ENCODE peak calls at places on chromosomes 5 and 9, in seven cellular contexts. X, J, O, G, V, Y and C are unnamed samples.

GRCh38 chr5:141882594-141883183 is 4.5 kb upstream of the PCDH1 start:
- DNase-seq in X (peak), O (no peak), G (no peak), V (no peak), Y (no peak), J (no peak), C (no peak)

GRCh38 chr9:111056554-111056953 is 18.3 kb upstream of the LPAR1 start:
- DNase-seq in Y (no peak), V (no peak), O (peak), G (peak), J (no peak), X (peak), C (no peak)

GRCh38 chr5:136738829-136739228 is 373.5 kb upstream of the TRPC7 start:
- DNase-seq in V (no peak), G (no peak), X (no peak), J (no peak), O (no peak), Y (no peak), C (no peak)

GRCh38 chr5:150017606-150018005 is 17.1 kb downstream of the HMGXB3 start:
- DNase-seq in Y (no peak), J (no peak), V (no peak), X (no peak), O (peak), G (no peak), C (no peak)

GRCh38 chr5:76732405-76733048 is 16.6 kb downstream of the F2R start:
- DNase-seq in J (no peak), Y (no peak), V (no peak), X (no peak), G (no peak), O (no peak), C (no peak)

GRCh38 chr5:94025788-94026473 is 284.5 kb upstream of the POU5F2 start:
- DNase-seq in G (no peak), O (no peak), V (no peak), Y (no peak), X (no peak), J (no peak), C (no peak)

GRCh38 chr9:134314950-134315715 is 11.1 kb upstream of the RXRA start:
- DNase-seq in O (no peak), X (no peak), G (no peak), V (no peak), Y (no peak), J (peak), C (no peak)

GRCh38 chr9:89477811-89478583 is 19.9 kb downstream of the SEMA4D start:
- DNase-seq in X (no peak), G (peak), O (no peak), J (peak), V (no peak), Y (peak), C (no peak)

GRCh38 chr9:27227192-27227591 is 69.8 kb downstream of the EQTN start:
- DNase-seq in J (no peak), O (no peak), V (no peak), X (peak), G (no peak), Y (no peak), C (no peak)

GRCh38 chr9:111743275-111743674 is 51.5 kb downstream of the SHOC1 start:
- DNase-seq in Y (no peak), G (peak), V (no peak), O (peak), J (no peak), X (peak), C (no peak)

GRCh38 chr5:54547711-54548250 is 30.2 kb downstream of the SNX18 start:
- DNase-seq in O (peak), G (peak), Y (no peak), X (peak), V (no peak), J (peak), C (no peak)

GRCh38 chr5:37604290-37604689 is 225.2 kb downstream of the WDR70 start:
- DNase-seq in V (no peak), G (no peak), O (no peak), X (no peak), Y (no peak), J (no peak), C (no peak)

GRCh38 chr9:133184971-133185370 is 21.3 kb upstream of the GBGT1 start:
- DNase-seq in V (no peak), G (peak), O (peak), Y (no peak), J (no peak), X (peak), C (no peak)